ENCODE peak calls at places on chromosome 2, in seven cellular contexts. V is SK-N-MC; K is T-helper 2 cell; L is adrenal gland; T is Daoy; Q is activated CD4-positive, alpha-beta T cell treated with anti-CD3 and anti-CD28 coated beads, Interleukin-2, amount 50 U/mL, for 4 hours; G is KG1. J is an unnamed sample.
A peak's percentile ranks its signal among the peaks of the same experiment; 100 is the strongest.

GRCh38 chr2:225122582-225123486 is 80.6 kb upstream of the DOCK10 start:
- DNase-seq in T (no peak), Q (no peak), V (peak; percentile 65), G (peak; percentile 2), K (no peak), L (no peak), J (no peak)

GRCh38 chr2:215537621-215538020 is 101.8 kb upstream of the FN1 start:
- DNase-seq in L (no peak), V (peak; percentile 100), Q (no peak), G (no peak), T (no peak), K (no peak), J (no peak)

GRCh38 chr2:166057363-166058169 is 70.3 kb downstream of the SCN1A start:
- DNase-seq in V (peak; percentile 66), G (no peak), T (no peak), L (no peak), K (no peak), Q (no peak), J (no peak)

GRCh38 chr2:137155351-137156104 is 390.2 kb downstream of the THSD7B start:
- DNase-seq in T (no peak), K (no peak), G (no peak), Q (no peak), L (no peak), V (no peak), J (no peak)

GRCh38 chr2:230347659-230348305 is 20.8 kb downstream of the SP140L start:
- DNase-seq in L (no peak), T (peak; percentile 46), V (no peak), Q (no peak), K (no peak), G (no peak), J (no peak)

GRCh38 chr2:20241973-20242726 is 17.2 kb upstream of the SDC1 start:
- DNase-seq in V (no peak), L (no peak), G (no peak), T (no peak), Q (no peak), K (no peak), J (no peak)

GRCh38 chr2:110896226-110896625 is 163.9 kb downstream of the ACOXL start:
- DNase-seq in G (no peak), K (no peak), Q (no peak), T (no peak), V (no peak), L (no peak), J (no peak)

GRCh38 chr2:70140978-70141753 is 49.7 kb downstream of the C2orf42 start:
- DNase-seq in V (no peak), G (peak; percentile 87), Q (peak; percentile 51), K (peak; percentile 77), L (peak; percentile 73), T (peak; percentile 26), J (no peak)

GRCh38 chr2:116133563-116133962 is 1680.9 kb upstream of the DDX18 start:
- DNase-seq in G (no peak), V (no peak), Q (no peak), L (no peak), K (no peak), T (no peak), J (no peak)

GRCh38 chr2:160362521-160362920 is 131.1 kb downstream of the RBMS1 start:
- DNase-seq in Q (no peak), G (no peak), L (no peak), K (no peak), V (no peak), T (no peak), J (no peak)

GRCh38 chr2:6982484-6982883 is 65.3 kb downstream of the RNF144A start:
- DNase-seq in Q (no peak), V (no peak), K (no peak), L (no peak), T (no peak), G (no peak), J (no peak)

GRCh38 chr2:43495727-43496126 is 100.1 kb downstream of the THADA start:
- DNase-seq in G (no peak), Q (no peak), K (no peak), V (no peak), L (no peak), T (no peak), J (no peak)

GRCh38 chr2:178088774-178089173 is 16.2 kb upstream of the PDE11A start:
- DNase-seq in Q (no peak), L (no peak), V (no peak), G (no peak), K (no peak), T (no peak), J (no peak)

J was measured in mesenteric fat pad.